ENCODE peak calls at places on chromosomes 4 and X, in eight cellular contexts. One of them, this sample, is unnamed.

GRCh38 chr4:163343604-163344146 is at the start of gene NPY5R:
- DNase-seq in Panc1: no peak
- DNase-seq in effector memory CD4-positive, alpha-beta T cell: no peak
- DNase-seq in upper lobe of right lung: no peak
- DNase-seq in astrocyte: no peak
- DNase-seq in HCT116: no peak
- DNase-seq in WERI-Rb-1: peak; percentile 22
- DNase-seq in substantia nigra: no peak
- DNase-seq in this sample: peak; percentile 21

GRCh38 chr4:35526456-35526855 is 717.9 kb downstream of the ARAP2 start:
- DNase-seq in upper lobe of right lung: no peak
- DNase-seq in WERI-Rb-1: no peak
- DNase-seq in substantia nigra: no peak
- DNase-seq in astrocyte: no peak
- DNase-seq in Panc1: no peak
- DNase-seq in HCT116: no peak
- DNase-seq in effector memory CD4-positive, alpha-beta T cell: no peak
- DNase-seq in this sample: no peak

GRCh38 chr4:150561338-150561737 is 20.6 kb upstream of the MAB21L2 start:
- DNase-seq in astrocyte: no peak
- DNase-seq in WERI-Rb-1: no peak
- DNase-seq in upper lobe of right lung: no peak
- DNase-seq in HCT116: no peak
- DNase-seq in substantia nigra: no peak
- DNase-seq in Panc1: no peak
- DNase-seq in effector memory CD4-positive, alpha-beta T cell: no peak
- DNase-seq in this sample: no peak

GRCh38 chr4:120857312-120857711 is 65.2 kb downstream of the PRDM5 start:
- DNase-seq in WERI-Rb-1: no peak
- DNase-seq in substantia nigra: no peak
- DNase-seq in astrocyte: peak; percentile 32
- DNase-seq in Panc1: no peak
- DNase-seq in effector memory CD4-positive, alpha-beta T cell: no peak
- DNase-seq in upper lobe of right lung: no peak
- DNase-seq in HCT116: no peak
- DNase-seq in this sample: no peak

GRCh38 chr4:72888331-72888730 is 181.2 kb downstream of the COX18 start:
- DNase-seq in WERI-Rb-1: no peak
- DNase-seq in upper lobe of right lung: no peak
- DNase-seq in HCT116: no peak
- DNase-seq in Panc1: no peak
- DNase-seq in effector memory CD4-positive, alpha-beta T cell: no peak
- DNase-seq in astrocyte: peak; percentile 60
- DNase-seq in substantia nigra: no peak
- DNase-seq in this sample: no peak

GRCh38 chr4:165198329-165198728 is 9.0 kb upstream of the KLHL2 start:
- DNase-seq in WERI-Rb-1: no peak
- DNase-seq in Panc1: no peak
- DNase-seq in substantia nigra: no peak
- DNase-seq in astrocyte: peak; percentile 71
- DNase-seq in HCT116: no peak
- DNase-seq in upper lobe of right lung: no peak
- DNase-seq in effector memory CD4-positive, alpha-beta T cell: no peak
- DNase-seq in this sample: no peak

GRCh38 chrX:66020578-66021406 is 19.1 kb downstream of the VSIG4 start:
- DNase-seq in Panc1: no peak
- DNase-seq in upper lobe of right lung: no peak
- DNase-seq in HCT116: no peak
- DNase-seq in WERI-Rb-1: no peak
- DNase-seq in effector memory CD4-positive, alpha-beta T cell: no peak
- DNase-seq in astrocyte: no peak
- DNase-seq in substantia nigra: no peak
- DNase-seq in this sample: no peak

GRCh38 chrX:14291626-14292025 is 237.7 kb upstream of the GLRA2 start:
- DNase-seq in effector memory CD4-positive, alpha-beta T cell: no peak
- DNase-seq in HCT116: no peak
- DNase-seq in substantia nigra: no peak
- DNase-seq in astrocyte: no peak
- DNase-seq in WERI-Rb-1: no peak
- DNase-seq in Panc1: no peak
- DNase-seq in upper lobe of right lung: no peak
- DNase-seq in this sample: no peak

GRCh38 chr4:62023633-62024032 is 823.5 kb downstream of the ADGRL3 start:
- DNase-seq in HCT116: no peak
- DNase-seq in Panc1: no peak
- DNase-seq in upper lobe of right lung: no peak
- DNase-seq in substantia nigra: no peak
- DNase-seq in effector memory CD4-positive, alpha-beta T cell: no peak
- DNase-seq in astrocyte: no peak
- DNase-seq in WERI-Rb-1: no peak
- DNase-seq in this sample: no peak

GRCh38 chrX:150361777-150362351 is 1.3 kb upstream of the MAMLD1 start:
- DNase-seq in effector memory CD4-positive, alpha-beta T cell: no peak
- DNase-seq in WERI-Rb-1: peak; percentile 11
- DNase-seq in Panc1: no peak
- DNase-seq in substantia nigra: no peak
- DNase-seq in upper lobe of right lung: no peak
- DNase-seq in astrocyte: peak; percentile 25
- DNase-seq in HCT116: no peak
- DNase-seq in this sample: no peak

GRCh38 chr4:40058121-40058520 is 1.5 kb downstream of the N4BP2 start:
- DNase-seq in WERI-Rb-1: no peak
- DNase-seq in HCT116: no peak
- DNase-seq in substantia nigra: no peak
- DNase-seq in Panc1: no peak
- DNase-seq in astrocyte: no peak
- DNase-seq in upper lobe of right lung: no peak
- DNase-seq in effector memory CD4-positive, alpha-beta T cell: no peak
- DNase-seq in this sample: no peak

GRCh38 chr4:16334641-16335040 is 108.4 kb upstream of the TAPT1 start:
- DNase-seq in WERI-Rb-1: no peak
- DNase-seq in upper lobe of right lung: no peak
- DNase-seq in substantia nigra: no peak
- DNase-seq in astrocyte: no peak
- DNase-seq in effector memory CD4-positive, alpha-beta T cell: no peak
- DNase-seq in HCT116: no peak
- DNase-seq in Panc1: no peak
- DNase-seq in this sample: no peak

GRCh38 chrX:128106630-128107029 is 54.4 kb upstream of the ACTRT1 start:
- DNase-seq in Panc1: peak; percentile 17
- DNase-seq in effector memory CD4-positive, alpha-beta T cell: no peak
- DNase-seq in upper lobe of right lung: no peak
- DNase-seq in HCT116: no peak
- DNase-seq in astrocyte: no peak
- DNase-seq in substantia nigra: no peak
- DNase-seq in WERI-Rb-1: peak; percentile 39
- DNase-seq in this sample: peak; percentile 0

GRCh38 chrX:109839694-109840358 is 106.8 kb upstream of the ACSL4 start:
- DNase-seq in WERI-Rb-1: peak; percentile 10
- DNase-seq in effector memory CD4-positive, alpha-beta T cell: no peak
- DNase-seq in HCT116: peak; percentile 10
- DNase-seq in astrocyte: peak; percentile 40
- DNase-seq in Panc1: no peak
- DNase-seq in substantia nigra: no peak
- DNase-seq in upper lobe of right lung: peak; percentile 58
- DNase-seq in this sample: no peak

DNA sequence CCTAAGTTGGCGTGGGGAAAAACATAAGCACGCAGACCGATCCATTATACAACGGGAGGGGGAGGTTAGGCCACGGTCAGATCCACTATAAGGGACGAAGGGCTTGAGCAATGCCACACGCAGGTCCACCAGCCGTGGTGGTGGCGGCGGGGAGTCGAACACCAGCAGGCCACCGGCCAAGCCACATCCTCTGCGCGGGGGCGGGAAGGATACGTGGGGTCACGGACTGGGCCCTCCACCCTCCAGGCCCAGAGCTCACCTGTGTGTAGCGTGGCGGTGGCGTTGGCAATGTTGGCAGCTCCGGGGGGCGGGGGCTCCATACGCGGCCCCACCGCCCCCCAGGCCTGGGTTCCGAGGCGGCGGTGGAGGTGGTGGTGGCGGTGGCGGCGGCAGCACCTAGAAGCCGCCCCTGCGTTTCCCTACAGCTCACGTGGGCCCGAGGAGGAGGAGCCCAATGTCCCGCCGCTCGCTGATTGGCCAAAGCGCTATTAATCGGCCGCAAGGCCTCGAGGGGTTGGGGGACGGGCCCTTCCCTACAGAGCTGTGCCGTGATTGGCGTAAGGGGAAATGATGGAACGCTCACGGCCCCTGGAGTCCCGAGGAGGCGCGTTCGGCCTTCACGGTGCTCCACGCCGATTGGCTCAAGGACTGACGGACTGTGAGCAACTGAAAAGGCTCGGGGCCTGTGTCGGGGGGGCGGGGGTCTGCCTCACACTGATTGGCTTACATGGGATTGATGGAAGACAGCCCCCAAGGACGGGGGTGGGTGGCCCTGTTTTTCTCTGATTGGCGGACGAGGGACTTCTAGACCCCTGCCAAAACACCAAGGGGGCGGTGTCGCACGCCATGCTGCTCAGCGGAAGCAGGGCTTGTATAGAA is at the start of gene ELK1:
- DNase-seq in substantia nigra: peak; percentile 70
- DNase-seq in HCT116: peak; percentile 93
- DNase-seq in WERI-Rb-1: peak; percentile 95
- DNase-seq in Panc1: peak; percentile 84
- DNase-seq in upper lobe of right lung: peak; percentile 95
- DNase-seq in astrocyte: peak; percentile 98
- DNase-seq in effector memory CD4-positive, alpha-beta T cell: peak; percentile 85
- DNase-seq in this sample: peak; percentile 97
- H3K27ac ChIP-seq in substantia nigra: peak within 1 kb of the TSS; percentile 72
- H3K27ac ChIP-seq in HCT116: peak within 1 kb of the TSS; percentile 64
- H3K27ac ChIP-seq in WERI-Rb-1: peak within 1 kb of the TSS; percentile 75
- H3K27ac ChIP-seq in Panc1: peak within 1 kb of the TSS; percentile 85
- H3K27ac ChIP-seq in upper lobe of right lung: peak within 1 kb of the TSS; percentile 75
- H3K27ac ChIP-seq in astrocyte: peak within 1 kb of the TSS; percentile 80
- H3K27ac ChIP-seq in effector memory CD4-positive, alpha-beta T cell: peak within 1 kb of the TSS; percentile 70
- H3K27ac ChIP-seq in this sample: peak within 1 kb of the TSS; percentile 87

DNA sequence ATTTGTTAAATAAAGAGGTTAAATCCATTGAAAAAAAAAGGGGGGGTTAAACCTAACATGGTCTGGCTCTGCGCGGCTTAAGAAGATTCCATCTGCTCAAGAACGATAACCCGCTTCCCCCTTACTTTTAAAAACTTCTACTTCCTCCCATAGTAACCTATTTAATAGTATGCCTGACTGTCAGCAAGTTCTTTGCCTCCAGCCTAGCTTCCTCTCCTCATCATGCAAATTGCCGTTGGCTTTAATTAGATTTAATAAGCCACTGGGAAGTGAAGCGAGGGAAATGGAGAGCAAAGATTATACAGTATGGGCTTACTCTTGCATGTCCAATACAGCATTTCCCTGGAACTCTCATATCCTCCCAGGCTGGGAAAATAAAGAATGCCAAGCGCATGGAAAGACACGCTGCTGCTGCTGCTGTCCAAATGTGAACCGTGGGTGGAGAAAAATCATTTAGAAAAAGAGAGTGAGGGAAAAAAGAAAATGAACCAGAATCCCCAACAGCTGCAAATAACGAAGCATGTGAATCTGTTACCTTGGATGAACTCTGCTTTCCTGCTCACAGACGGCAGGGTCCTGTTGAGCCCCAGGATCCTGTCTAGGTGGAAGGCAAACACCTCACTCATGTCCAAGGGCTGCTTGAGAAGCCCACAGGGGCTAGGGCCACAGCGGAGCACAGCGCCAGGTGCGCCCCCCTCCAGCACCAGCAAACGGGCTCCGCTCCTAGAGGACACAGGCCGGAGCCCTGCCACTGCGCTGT is 2.7 kb downstream of the GASK1B start:
- DNase-seq in effector memory CD4-positive, alpha-beta T cell: no peak
- DNase-seq in WERI-Rb-1: peak; percentile 72
- DNase-seq in substantia nigra: no peak
- DNase-seq in upper lobe of right lung: no peak
- DNase-seq in Panc1: no peak
- DNase-seq in HCT116: no peak
- DNase-seq in astrocyte: peak; percentile 72
- DNase-seq in this sample: no peak
- H3K27ac ChIP-seq in effector memory CD4-positive, alpha-beta T cell: no peak overlapping the region
- H3K27ac ChIP-seq in WERI-Rb-1: peak overlapping the region; percentile 78
- H3K27ac ChIP-seq in substantia nigra: no peak overlapping the region
- H3K27ac ChIP-seq in upper lobe of right lung: peak overlapping the region; percentile 61
- H3K27ac ChIP-seq in Panc1: no peak overlapping the region
- H3K27ac ChIP-seq in HCT116: no peak overlapping the region
- H3K27ac ChIP-seq in astrocyte: peak overlapping the region; percentile 8
- H3K27ac ChIP-seq in this sample: peak overlapping the region; percentile 42

GRCh38 chr4:139916041-139916440 is 237.9 kb downstream of the MAML3 start:
- DNase-seq in astrocyte: peak; percentile 40
- DNase-seq in upper lobe of right lung: no peak
- DNase-seq in effector memory CD4-positive, alpha-beta T cell: no peak
- DNase-seq in HCT116: no peak
- DNase-seq in WERI-Rb-1: no peak
- DNase-seq in substantia nigra: no peak
- DNase-seq in Panc1: no peak
- DNase-seq in this sample: no peak
- H3K27ac ChIP-seq in astrocyte: no peak overlapping the region
- H3K27ac ChIP-seq in upper lobe of right lung: no peak overlapping the region
- H3K27ac ChIP-seq in effector memory CD4-positive, alpha-beta T cell: no peak overlapping the region
- H3K27ac ChIP-seq in HCT116: no peak overlapping the region
- H3K27ac ChIP-seq in WERI-Rb-1: no peak overlapping the region
- H3K27ac ChIP-seq in substantia nigra: no peak overlapping the region
- H3K27ac ChIP-seq in Panc1: no peak overlapping the region
- H3K27ac ChIP-seq in this sample: no peak overlapping the region

GRCh38 chr4:102477657-102478056 is 23.5 kb upstream of the NFKB1 start:
- DNase-seq in upper lobe of right lung: no peak
- DNase-seq in effector memory CD4-positive, alpha-beta T cell: no peak
- DNase-seq in astrocyte: no peak
- DNase-seq in WERI-Rb-1: no peak
- DNase-seq in Panc1: no peak
- DNase-seq in HCT116: no peak
- DNase-seq in substantia nigra: no peak
- DNase-seq in this sample: no peak

GRCh38 chr4:102473476-102473875 is 27.7 kb upstream of the NFKB1 start:
- DNase-seq in WERI-Rb-1: no peak
- DNase-seq in substantia nigra: no peak
- DNase-seq in effector memory CD4-positive, alpha-beta T cell: no peak
- DNase-seq in HCT116: no peak
- DNase-seq in Panc1: no peak
- DNase-seq in upper lobe of right lung: no peak
- DNase-seq in astrocyte: no peak
- DNase-seq in this sample: no peak

GRCh38 chr4:102474736-102475504 is 26.2 kb upstream of the NFKB1 start:
- DNase-seq in WERI-Rb-1: no peak
- DNase-seq in upper lobe of right lung: no peak
- DNase-seq in effector memory CD4-positive, alpha-beta T cell: no peak
- DNase-seq in Panc1: no peak
- DNase-seq in HCT116: no peak
- DNase-seq in astrocyte: no peak
- DNase-seq in substantia nigra: no peak
- DNase-seq in this sample: no peak

GRCh38 chr4:102483120-102483519 is 18.0 kb upstream of the NFKB1 start:
- DNase-seq in HCT116: no peak
- DNase-seq in substantia nigra: no peak
- DNase-seq in astrocyte: no peak
- DNase-seq in Panc1: no peak
- DNase-seq in upper lobe of right lung: peak; percentile 54
- DNase-seq in effector memory CD4-positive, alpha-beta T cell: no peak
- DNase-seq in WERI-Rb-1: no peak
- DNase-seq in this sample: no peak

DNA sequence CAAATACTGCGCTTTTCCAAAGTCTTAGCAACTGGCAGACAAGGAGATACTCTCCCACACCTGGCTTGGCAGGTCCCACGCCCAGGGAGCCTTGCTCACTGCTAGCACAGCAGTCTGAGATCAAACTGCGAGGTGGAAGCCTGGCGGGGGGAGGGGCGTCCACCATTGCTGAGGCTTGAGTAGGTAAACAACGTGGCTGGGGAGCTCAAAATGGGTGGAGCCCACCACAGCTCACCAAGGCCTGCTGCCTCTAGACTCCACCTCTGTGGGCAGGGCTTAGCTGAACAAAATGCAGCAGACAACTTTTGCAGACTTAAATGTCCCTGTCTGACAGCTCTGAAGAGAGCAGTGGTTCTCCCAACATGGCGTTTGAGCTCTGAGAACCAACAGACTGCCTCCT is 23.0 kb upstream of the NFKB1 start:
- DNase-seq in upper lobe of right lung: no peak
- DNase-seq in HCT116: no peak
- DNase-seq in Panc1: no peak
- DNase-seq in substantia nigra: no peak
- DNase-seq in WERI-Rb-1: no peak
- DNase-seq in astrocyte: no peak
- DNase-seq in effector memory CD4-positive, alpha-beta T cell: no peak
- DNase-seq in this sample: no peak
- H3K27ac ChIP-seq in upper lobe of right lung: no peak overlapping the region
- H3K27ac ChIP-seq in HCT116: no peak overlapping the region
- H3K27ac ChIP-seq in Panc1: no peak overlapping the region
- H3K27ac ChIP-seq in substantia nigra: no peak overlapping the region
- H3K27ac ChIP-seq in WERI-Rb-1: no peak overlapping the region
- H3K27ac ChIP-seq in astrocyte: peak overlapping the region; percentile 21
- H3K27ac ChIP-seq in effector memory CD4-positive, alpha-beta T cell: no peak overlapping the region
- H3K27ac ChIP-seq in this sample: no peak overlapping the region